ENCODE peak calls at places on chromosomes 2 and 18, in four cellular contexts. E is WTC11, G is HepG2, J is K562. D is an unnamed sample.

GRCh38 chr2:79039944-79040343 is 14.4 kb downstream of the REG3G start:
- DNase-seq in E (no peak), G (no peak), J (no peak), D (no peak)

GRCh38 chr18:55778731-55779460 is 190.9 kb upstream of the TCF4 start:
- DNase-seq in E (no peak), G (no peak), J (no peak), D (no peak)

GRCh38 chr2:106030287-106031268 is 163.5 kb downstream of the UXS1 start:
- DNase-seq in E (no peak), G (peak; percentile 90), J (no peak), D (no peak)

GRCh38 chr2:230901006-230901405 is 24.0 kb downstream of the GPR55 start:
- DNase-seq in E (no peak), G (no peak), J (no peak), D (no peak)

GRCh38 chr2:64594563-64594989 is 59.1 kb downstream of the SERTAD2 start:
- DNase-seq in E (no peak), G (no peak), J (no peak), D (no peak)

GRCh38 chr18:58438984-58439311 is 189.9 kb downstream of the ALPK2 start:
- DNase-seq in E (no peak), G (no peak), J (no peak), D (no peak)

GRCh38 chr18:56221195-56222065 is 417.0 kb downstream of the TXNL1 start:
- DNase-seq in E (no peak), G (no peak), J (no peak), D (no peak)

GRCh38 chr2:105439130-105439529 is 40.3 kb upstream of the FHL2 start:
- DNase-seq in E (no peak), G (no peak), J (no peak), D (no peak)

GRCh38 chr2:231924889-231925275 is 1.3 kb downstream of the NPPC start:
- DNase-seq in E (no peak), G (no peak), J (no peak), D (no peak)

GRCh38 chr2:242034996-242035814 is 165.7 kb downstream of the RTP5 start:
- DNase-seq in E (no peak), G (no peak), J (no peak), D (no peak)

GRCh38 chr2:4673025-4673489 is 969.7 kb downstream of the DCDC2C start:
- DNase-seq in E (no peak), G (peak; percentile 78), J (peak; percentile 15), D (no peak)

GRCh38 chr2:17388790-17389189 is 129.4 kb downstream of the RAD51AP2 start:
- DNase-seq in E (no peak), G (no peak), J (no peak), D (no peak)

GRCh38 chr2:102082591-102083586 is 59.7 kb upstream of the IL1R1 start:
- DNase-seq in E (no peak), G (peak; percentile 67), J (peak; percentile 29), D (peak; percentile 88)

GRCh38 chr2:85135066-85135914 is 2.1 kb downstream of the TCF7L1 start:
- DNase-seq in E (peak; percentile 80), G (no peak), J (no peak), D (no peak)

GRCh38 chr2:66237470-66238354 is 197.2 kb upstream of the MEIS1 start:
- DNase-seq in E (no peak), G (no peak), J (no peak), D (no peak)

GRCh38 chr2:66242099-66242498 is 192.8 kb upstream of the MEIS1 start:
- DNase-seq in E (no peak), G (no peak), J (no peak), D (no peak)

GRCh38 chr2:66240284-66240683 is 194.6 kb upstream of the MEIS1 start:
- DNase-seq in E (no peak), G (no peak), J (no peak), D (no peak)

GRCh38 chr2:66236816-66237469 is 198.0 kb upstream of the MEIS1 start:
- DNase-seq in E (no peak), G (no peak), J (no peak), D (no peak)

GRCh38 chr2:66239655-66240054 is 195.3 kb upstream of the MEIS1 start:
- DNase-seq in E (no peak), G (no peak), J (no peak), D (no peak)
- TF ChIP-seq CREM in E (no peak), G (no peak), J (no peak), D (no peak)

GRCh38 chr2:95552911-95553310 is 38.9 kb upstream of the TRIM43 start:
- DNase-seq in E (no peak), G (no peak), J (no peak), D (no peak)
- TF ChIP-seq MAX in E (no peak), G (no peak), J (no peak), D (no peak)

GRCh38 chr2:47043142-47043890 is 111.8 kb downstream of the STPG4 start:
- DNase-seq in E (peak; percentile 22), G (peak; percentile 79), J (no peak), D (no peak)
- TF ChIP-seq CBFB in E (no peak), G (no peak), J (no peak), D (no peak)

GRCh38 chr2:174499365-174499764 is 12.5 kb upstream of the GPR155 start:
- DNase-seq in E (no peak), G (no peak), J (no peak), D (no peak)

GRCh38 chr2:174493549-174494331 is 6.9 kb upstream of the GPR155 start:
- DNase-seq in E (no peak), G (no peak), J (no peak), D (no peak)

GRCh38 chr2:174491947-174492346 is 5.1 kb upstream of the GPR155 start:
- DNase-seq in E (no peak), G (no peak), J (no peak), D (no peak)

GRCh38 chr2:174492963-174493431 is 6.2 kb upstream of the GPR155 start:
- DNase-seq in E (no peak), G (no peak), J (no peak), D (peak; percentile 85)

DNA sequence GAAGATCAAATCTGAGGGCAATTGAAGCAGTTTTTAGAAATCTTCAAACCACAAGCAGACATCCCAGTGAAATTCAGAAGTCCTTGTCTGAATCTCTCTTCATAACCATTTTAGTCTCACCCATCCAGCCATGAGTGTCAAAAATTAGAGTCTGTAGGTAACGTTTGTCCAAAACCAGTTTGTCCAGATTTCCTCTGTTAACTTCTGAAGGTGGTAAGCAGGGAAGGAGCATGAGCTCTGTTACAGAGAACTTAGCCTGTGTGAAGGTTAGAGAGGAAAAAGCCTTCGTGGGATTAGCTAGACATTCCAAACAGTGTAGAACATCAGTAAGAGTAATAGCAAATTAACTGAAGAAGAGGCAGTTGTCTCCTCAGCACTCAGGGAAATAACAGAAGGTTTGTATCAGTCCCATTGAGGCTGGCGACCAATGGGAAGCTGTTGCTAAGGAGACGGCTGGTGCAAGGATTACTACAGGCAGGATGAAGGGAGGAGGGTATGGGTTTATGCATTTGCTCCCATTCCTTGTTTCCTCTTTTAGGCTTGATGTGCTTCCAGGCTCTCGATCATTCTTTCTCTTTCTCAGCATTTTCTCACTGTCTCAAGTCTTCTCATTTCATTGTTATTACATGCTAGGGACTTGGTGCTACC is 8.7 kb upstream of the GPR155 start:
- DNase-seq in E (no peak), G (no peak), J (no peak), D (no peak)
- TF ChIP-seq CREM in E (no peak), G (no peak), J (no peak), D (no peak)

GRCh38 chr2:238139141-238139840 is 823 bp downstream of the KLHL30 start:
- DNase-seq in E (peak; percentile 64), G (no peak), J (peak; percentile 75), D (no peak)
- TF ChIP-seq MAX in E (no peak), G (no peak), J (no peak), D (no peak)

GRCh38 chr18:7512326-7512725 is 54.8 kb upstream of the PTPRM start:
- DNase-seq in E (no peak), G (no peak), J (no peak), D (no peak)

GRCh38 chr18:7516505-7517117 is 50.5 kb upstream of the PTPRM start:
- DNase-seq in E (no peak), G (no peak), J (no peak), D (no peak)

GRCh38 chr18:7517852-7518251 is 49.3 kb upstream of the PTPRM start:
- DNase-seq in E (no peak), G (no peak), J (no peak), D (no peak)

GRCh38 chr18:7514796-7515440 is 52.2 kb upstream of the PTPRM start:
- DNase-seq in E (no peak), G (no peak), J (no peak), D (no peak)

GRCh38 chr18:7512990-7513389 is 54.1 kb upstream of the PTPRM start:
- DNase-seq in E (no peak), G (no peak), J (no peak), D (no peak)
- TF ChIP-seq CBFB in E (no peak), G (no peak), J (no peak), D (no peak)

DNA sequence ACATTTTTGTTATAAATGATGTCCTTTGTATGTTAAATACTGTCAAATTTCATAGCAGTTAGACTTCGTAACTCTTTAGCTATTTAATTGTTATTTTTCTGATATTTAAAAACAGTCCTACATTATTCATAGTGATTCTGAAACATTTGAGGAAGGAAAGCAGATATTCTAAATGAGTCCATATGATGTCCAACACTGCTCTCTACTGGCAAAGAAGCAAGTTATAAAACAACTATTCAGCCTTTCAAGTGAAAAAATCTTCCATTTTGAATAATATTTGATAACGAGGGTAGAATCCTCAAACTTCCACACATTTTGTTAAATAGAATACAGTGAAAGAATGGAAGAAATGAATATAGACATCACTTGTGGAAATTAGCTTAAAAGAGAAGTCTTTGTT is 220.8 kb downstream of the GULP1 start:
- DNase-seq in E (no peak), G (peak; percentile 33), J (peak; percentile 4), D (no peak)
- TF ChIP-seq CREM in E (no peak), G (no peak), J (no peak), D (no peak)

DNA sequence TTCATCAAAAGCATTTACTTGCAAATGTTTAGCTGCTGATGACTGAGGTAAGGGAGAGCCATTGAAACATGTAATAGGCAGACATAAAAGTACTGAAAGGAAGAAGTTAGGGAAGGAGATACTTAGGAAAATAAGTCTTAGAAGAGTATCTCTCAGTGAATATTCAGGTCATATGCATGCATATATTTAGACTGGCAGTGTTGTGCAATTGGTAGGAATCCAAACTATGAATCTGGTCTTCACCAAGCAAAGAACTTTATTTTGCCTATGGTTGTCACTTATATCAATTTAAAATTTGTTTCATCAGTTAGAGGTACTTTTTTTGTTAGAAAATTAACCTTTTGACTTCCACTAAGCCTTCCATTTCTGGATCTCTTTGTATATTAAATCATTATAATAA is 1490.7 kb downstream of the SUCLG1 start:
- DNase-seq in E (no peak), G (no peak), J (no peak), D (no peak)
- TF ChIP-seq MAX in E (no peak), G (no peak), J (no peak), D (no peak)

GRCh38 chr2:127139766-127140165 is 32.8 kb upstream of the BIN1 start:
- DNase-seq in E (no peak), G (no peak), J (no peak), D (no peak)
- TF ChIP-seq CBFB in E (no peak), G (no peak), J (no peak), D (no peak)